ENCODE peak calls at places on chromosomes 5 and 9, in ten cellular contexts. K is coronary artery; L is CD8-positive, alpha-beta T cell; Y is GM20000; X is lower lobe of right lung; N is AG10803; W is nephron progenitor cell; B is brain microvascular endothelial cell; Z is fibroblast of mammary gland; E is neural crest cell. U is an unnamed sample.

GRCh38 chr5:83076742-83077661 is at the start of the genes TMEM167A and XRCC4:
- DNase-seq in B (peak), N (peak), Z (peak), K (peak), Y (peak), W (peak), E (peak), X (peak), L (peak), U (peak)

GRCh38 chr5:1414311-1415058 is 30.8 kb downstream of the SLC6A3 start:
- DNase-seq in Z (no peak), W (no peak), N (no peak), L (no peak), X (peak), B (no peak), K (no peak), Y (peak), E (no peak), U (no peak)

GRCh38 chr5:150694638-150695037 is 6.2 kb downstream of the RBM22 start:
- DNase-seq in K (no peak), X (no peak), Z (peak), L (no peak), W (no peak), Y (no peak), N (peak), E (no peak), B (peak), U (peak)

GRCh38 chr9:109451311-109452025 is 46.6 kb downstream of the PTPN3 start:
- DNase-seq in Z (no peak), X (no peak), B (no peak), L (no peak), N (no peak), Y (no peak), W (no peak), K (no peak), E (no peak), U (no peak)

GRCh38 chr9:686381-686813 is 155.1 kb upstream of the DMRT1 start:
- DNase-seq in Y (no peak), B (no peak), N (peak), L (no peak), K (no peak), X (no peak), E (no peak), W (no peak), Z (peak), U (no peak)

GRCh38 chr5:43008369-43009158 is 31.6 kb downstream of the ANXA2R start:
- DNase-seq in Y (peak), Z (peak), B (peak), W (peak), N (peak), X (peak), K (peak), E (peak), L (peak), U (peak)

GRCh38 chr9:137881591-137882505 is 4.3 kb downstream of the CACNA1B start:
- DNase-seq in E (no peak), K (no peak), X (peak), N (no peak), Y (no peak), W (no peak), Z (no peak), B (no peak), L (no peak), U (no peak)

GRCh38 chr5:4570047-4571015 is 569.8 kb upstream of the ADAMTS16 start:
- DNase-seq in Z (no peak), E (no peak), L (no peak), W (no peak), K (no peak), N (no peak), Y (no peak), B (no peak), X (no peak), U (peak)

GRCh38 chr5:172235132-172235780 is 41.3 kb downstream of the EFCAB9 start:
- DNase-seq in Z (peak), B (no peak), X (no peak), E (no peak), K (no peak), L (no peak), W (no peak), Y (no peak), N (peak), U (peak)

GRCh38 chr9:109880276-109881169 is 100.5 kb downstream of the PALM2AKAP2 start:
- DNase-seq in Z (peak), E (no peak), X (no peak), N (peak), K (no peak), L (no peak), W (peak), B (peak), Y (peak), U (peak)

GRCh38 chr5:111743521-111743920 is 13.5 kb downstream of the NREP start:
- DNase-seq in N (peak), Y (no peak), K (no peak), E (no peak), W (no peak), B (no peak), L (no peak), Z (peak), X (no peak), U (no peak)

GRCh38 chr5:161023591-161023990 is 171.6 kb upstream of the ATP10B start:
- DNase-seq in B (no peak), X (no peak), N (no peak), W (no peak), Y (no peak), L (no peak), K (no peak), E (no peak), Z (no peak), U (no peak)

GRCh38 chr5:140881889-140882590 is at the start of gene PCDHA13:
- DNase-seq in N (no peak), X (peak), B (no peak), E (no peak), Y (peak), Z (peak), W (no peak), L (no peak), K (no peak), U (no peak)

GRCh38 chr9:121634800-121635261 is 16.6 kb upstream of the DAB2IP start:
- DNase-seq in Z (peak), W (peak), K (no peak), X (no peak), E (peak), N (no peak), B (no peak), Y (peak), L (no peak), U (peak)

GRCh38 chr9:4680178-4680535 is 788 bp downstream of the CDC37L1 start:
- DNase-seq in E (no peak), B (no peak), Z (no peak), X (no peak), K (no peak), N (no peak), Y (no peak), W (no peak), L (no peak), U (peak)

GRCh38 chr9:34380511-34381315 is 4.0 kb upstream of the MYORG start:
- DNase-seq in K (peak), N (peak), L (peak), W (peak), Y (peak), Z (peak), E (peak), X (peak), B (peak), U (peak)

GRCh38 chr9:109975574-109976327 is 195.8 kb downstream of the PALM2AKAP2 start:
- DNase-seq in Z (peak), K (no peak), X (no peak), B (peak), N (peak), E (no peak), Y (no peak), L (no peak), W (no peak), U (peak)

GRCh38 chr9:134442486-134443168 is 116.4 kb downstream of the RXRA start:
- DNase-seq in N (peak), X (no peak), Z (peak), E (no peak), B (no peak), L (no peak), Y (no peak), W (no peak), K (no peak), U (peak)

GRCh38 chr9:18610956-18611355 is 137.0 kb downstream of the ADAMTSL1 start:
- DNase-seq in Z (no peak), K (no peak), X (no peak), L (no peak), E (no peak), W (no peak), N (no peak), B (no peak), Y (no peak), U (peak)

GRCh38 chr5:74738406-74738805 is 28.5 kb downstream of the GFM2 start:
- DNase-seq in B (peak), N (no peak), Z (no peak), L (no peak), E (no peak), Y (no peak), X (no peak), K (no peak), W (no peak), U (no peak)

GRCh38 chr9:119818726-119819435 is 449.6 kb upstream of the BRINP1 start:
- DNase-seq in E (no peak), K (no peak), Y (no peak), L (no peak), N (no peak), B (no peak), W (no peak), X (no peak), Z (no peak), U (no peak)

GRCh38 chr5:147234825-147235635 is at the start of gene STK32A:
- DNase-seq in Z (peak), X (peak), W (peak), K (peak), E (peak), B (no peak), L (no peak), N (peak), Y (no peak), U (peak)

GRCh38 chr9:8857330-8858249 is 1058.0 kb upstream of the DMAC1 start:
- DNase-seq in B (no peak), W (peak), Y (peak), L (no peak), E (peak), X (peak), Z (peak), N (peak), K (peak), U (peak)

GRCh38 chr5:122790354-122791123 is 15.7 kb downstream of the SNX2 start:
- DNase-seq in N (no peak), B (no peak), Y (no peak), X (no peak), K (no peak), Z (no peak), E (no peak), W (no peak), L (no peak), U (no peak)

GRCh38 chr5:78858401-78858800 is 126.7 kb downstream of the ARSB start:
- DNase-seq in Z (no peak), E (no peak), Y (no peak), N (peak), W (no peak), X (no peak), K (no peak), B (no peak), L (no peak), U (no peak)

GRCh38 chr9:98085955-98086354 is 29.4 kb downstream of the NANS start:
- DNase-seq in X (no peak), Z (peak), E (no peak), B (no peak), W (no peak), Y (no peak), K (no peak), N (no peak), L (no peak), U (no peak)

GRCh38 chr9:136239135-136239962 is 6.3 kb downstream of the QSOX2 start:
- DNase-seq in B (no peak), L (no peak), Z (no peak), X (no peak), Y (no peak), W (no peak), K (no peak), N (no peak), E (no peak), U (no peak)
- TF ChIP-seq CTCF in B (no peak), L (no peak), Z (no peak), X (no peak), Y (no peak), W (no peak), K (no peak), N (no peak), E (no peak), U (no peak)

GRCh38 chr5:39440964-39441363 is 16.2 kb upstream of the DAB2 start:
- DNase-seq in N (peak), K (no peak), W (no peak), Z (no peak), E (no peak), B (no peak), L (no peak), Y (no peak), X (no peak), U (peak)
- TF ChIP-seq CTCF in N (no peak), K (no peak), W (no peak), Z (no peak), E (no peak), B (no peak), L (no peak), Y (no peak), X (no peak), U (no peak)

GRCh38 chr5:115888027-115888426 is 46.3 kb downstream of the AP3S1 start:
- DNase-seq in Z (peak), W (no peak), N (peak), L (no peak), B (no peak), K (no peak), Y (no peak), X (no peak), E (no peak), U (peak)
- TF ChIP-seq CTCF in Z (no peak), W (no peak), N (peak), L (no peak), B (no peak), K (no peak), Y (no peak), X (no peak), E (no peak), U (peak)

DNA sequence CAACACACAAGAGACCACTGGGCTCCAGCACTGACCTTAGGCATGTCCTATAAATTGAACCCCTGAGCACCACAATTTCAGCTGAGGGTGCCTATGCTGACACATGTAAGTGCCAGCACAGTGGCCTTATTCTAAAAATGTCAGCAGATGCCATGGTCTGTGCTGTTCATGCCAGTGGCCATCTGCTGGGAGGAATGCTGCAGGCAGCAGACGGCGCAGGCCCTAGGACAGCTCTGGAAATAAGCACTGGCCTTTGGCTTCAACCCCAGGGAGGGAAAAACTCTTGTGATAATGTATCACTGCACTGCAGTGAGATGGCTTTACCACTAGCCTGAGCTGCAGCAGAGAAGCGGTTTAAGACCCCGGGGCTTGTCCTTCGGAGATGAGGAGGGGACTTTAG is 98.5 kb downstream of the SYK start:
- DNase-seq in X (no peak), B (no peak), N (peak), W (no peak), E (no peak), Z (no peak), L (no peak), K (no peak), Y (no peak), U (peak)
- TF ChIP-seq CTCF in X (no peak), B (peak), N (peak), W (peak), E (peak), Z (no peak), L (no peak), K (no peak), Y (no peak), U (peak)

U was measured in choroid plexus epithelial cell.